ENCODE peak calls at places on chromosomes 1 and 21, in five cellular contexts. F is posterior cingulate gyrus; T is left cardiac atrium; U is Peyer's patch; V is stimulated activated CD8-positive, alpha-beta memory T cell treated with anti-CD3 and anti-CD28 coated beads, Interleukin-12 subunit alpha, Interleukin-12 subunit beta, amount 100 ng/mL, for 4 hours. X is an unnamed sample.

GRCh38 chr1:46399307-46399706 is 5.2 kb downstream of the FAAH start:
- DNase-seq in F (no peak), T (no peak), U (no peak), V (no peak), X (no peak)

GRCh38 chr1:232047473-232047872 is 420.9 kb downstream of the DISC1 start:
- DNase-seq in F (no peak), T (no peak), U (no peak), V (no peak), X (no peak)

GRCh38 chr1:68449901-68450300 is at the start of gene RPE65:
- DNase-seq in F (no peak), T (no peak), U (no peak), V (no peak), X (no peak)

GRCh38 chr21:33251119-33251518 is 15.0 kb upstream of the IL10RB start:
- DNase-seq in F (no peak), T (no peak), U (no peak), V (no peak), X (no peak)

GRCh38 chr21:34046917-34047316 is 26.5 kb upstream of the MRPS6 start:
- DNase-seq in F (no peak), T (no peak), U (no peak), V (no peak), X (no peak)

GRCh38 chr1:182561432-182561831 is 27.6 kb downstream of the RNASEL start:
- DNase-seq in F (no peak), T (no peak), U (no peak), V (no peak), X (no peak)

GRCh38 chr1:153572569-153573015 is 6.9 kb upstream of the S100A2 start:
- DNase-seq in F (peak), T (peak), U (peak), V (no peak), X (peak)

GRCh38 chr1:110235181-110235838 is 25.2 kb downstream of the KCNC4 start:
- DNase-seq in F (peak), T (peak), U (no peak), V (no peak), X (no peak)

GRCh38 chr1:13725714-13726175 is 25.8 kb downstream of the PRDM2 start:
- DNase-seq in F (no peak), T (no peak), U (peak), V (no peak), X (no peak)

GRCh38 chr1:236345728-236346127 is 48.4 kb upstream of the EDARADD start:
- DNase-seq in F (no peak), T (no peak), U (no peak), V (no peak), X (no peak)

GRCh38 chr1:94873520-94874351 is 53.2 kb downstream of the CNN3 start:
- DNase-seq in F (peak), T (no peak), U (no peak), V (no peak), X (no peak)

GRCh38 chr1:243452092-243452491 is 196.3 kb downstream of the SDCCAG8 start:
- DNase-seq in F (no peak), T (no peak), U (no peak), V (no peak), X (no peak)

GRCh38 chr1:199054706-199055105 is 415.9 kb downstream of the PTPRC start:
- DNase-seq in F (no peak), T (no peak), U (no peak), V (no peak), X (no peak)

X was measured in NCI-H2107.